ENCODE peak calls at places on chromosome 12, in seven cellular contexts. One of them, this sample, is unnamed.

GRCh38 chr12:51480978-51481377 is 56.3 kb downstream of the SLC4A8 start:
- DNase-seq in epithelial cell of esophagus: no peak
- DNase-seq in dorsolateral prefrontal cortex: no peak
- DNase-seq in stromal cell of bone marrow: no peak
- DNase-seq in Ammon's horn: no peak
- DNase-seq in AG20443: no peak
- DNase-seq in NAMALWA: no peak
- DNase-seq in this sample: no peak

GRCh38 chr12:32522322-32523221 is 123.2 kb downstream of the FGD4 start:
- DNase-seq in epithelial cell of esophagus: no peak
- DNase-seq in dorsolateral prefrontal cortex: no peak
- DNase-seq in stromal cell of bone marrow: peak; percentile 40
- DNase-seq in Ammon's horn: peak; percentile 47
- DNase-seq in AG20443: no peak
- DNase-seq in NAMALWA: peak; percentile 55
- DNase-seq in this sample: peak; percentile 70

GRCh38 chr12:93111791-93112208 is 182.7 kb upstream of the EEA1 start:
- DNase-seq in epithelial cell of esophagus: peak; percentile 93
- DNase-seq in dorsolateral prefrontal cortex: no peak
- DNase-seq in stromal cell of bone marrow: no peak
- DNase-seq in Ammon's horn: no peak
- DNase-seq in AG20443: no peak
- DNase-seq in NAMALWA: no peak
- DNase-seq in this sample: no peak

GRCh38 chr12:27919671-27920235 is 52.8 kb downstream of the PTHLH start:
- DNase-seq in epithelial cell of esophagus: no peak
- DNase-seq in dorsolateral prefrontal cortex: no peak
- DNase-seq in stromal cell of bone marrow: no peak
- DNase-seq in Ammon's horn: no peak
- DNase-seq in AG20443: no peak
- DNase-seq in NAMALWA: no peak
- DNase-seq in this sample: no peak

GRCh38 chr12:66132408-66132807 is 1.9 kb upstream of the LLPH start:
- DNase-seq in epithelial cell of esophagus: peak; percentile 86
- DNase-seq in dorsolateral prefrontal cortex: no peak
- DNase-seq in stromal cell of bone marrow: no peak
- DNase-seq in Ammon's horn: no peak
- DNase-seq in AG20443: peak; percentile 39
- DNase-seq in NAMALWA: no peak
- DNase-seq in this sample: peak; percentile 38

GRCh38 chr12:806116-806805 is 53.9 kb downstream of the WNK1 start:
- DNase-seq in epithelial cell of esophagus: no peak
- DNase-seq in dorsolateral prefrontal cortex: no peak
- DNase-seq in stromal cell of bone marrow: no peak
- DNase-seq in Ammon's horn: no peak
- DNase-seq in AG20443: peak; percentile 35
- DNase-seq in NAMALWA: no peak
- DNase-seq in this sample: no peak

GRCh38 chr12:118404876-118405521 is 28.6 kb downstream of the SUDS3 start:
- DNase-seq in epithelial cell of esophagus: peak; percentile 66
- DNase-seq in dorsolateral prefrontal cortex: peak; percentile 71
- DNase-seq in stromal cell of bone marrow: peak; percentile 47
- DNase-seq in Ammon's horn: peak; percentile 81
- DNase-seq in AG20443: peak; percentile 58
- DNase-seq in NAMALWA: peak; percentile 81
- DNase-seq in this sample: peak; percentile 80

GRCh38 chr12:129961111-129961510 is 57.3 kb upstream of the TMEM132D start:
- DNase-seq in epithelial cell of esophagus: peak; percentile 13
- DNase-seq in dorsolateral prefrontal cortex: no peak
- DNase-seq in stromal cell of bone marrow: no peak
- DNase-seq in Ammon's horn: peak; percentile 63
- DNase-seq in AG20443: no peak
- DNase-seq in NAMALWA: no peak
- DNase-seq in this sample: no peak

GRCh38 chr12:22794017-22794416 is 169.0 kb downstream of the ETNK1 start:
- DNase-seq in epithelial cell of esophagus: no peak
- DNase-seq in dorsolateral prefrontal cortex: no peak
- DNase-seq in stromal cell of bone marrow: no peak
- DNase-seq in Ammon's horn: no peak
- DNase-seq in AG20443: no peak
- DNase-seq in NAMALWA: no peak
- DNase-seq in this sample: no peak

This sample was measured in NB4.